ENCODE peak calls at places on chromosomes 11 and 22, in four cellular contexts. One of them, this sample, is unnamed.

GRCh38 chr11:10108901-10109665 is 184.9 kb downstream of the SBF2 start:
- DNase-seq in head of caudate nucleus: no peak
- DNase-seq in T-helper 9 cell: no peak
- DNase-seq in tibial nerve: no peak
- DNase-seq in this sample: no peak

GRCh38 chr11:125797641-125798040 is 9.7 kb downstream of the PATE3 start:
- DNase-seq in head of caudate nucleus: no peak
- DNase-seq in T-helper 9 cell: no peak
- DNase-seq in tibial nerve: no peak
- DNase-seq in this sample: no peak

GRCh38 chr11:86145439-86146156 is 76.7 kb upstream of the PICALM start:
- DNase-seq in head of caudate nucleus: no peak
- DNase-seq in T-helper 9 cell: no peak
- DNase-seq in tibial nerve: no peak
- DNase-seq in this sample: no peak

GRCh38 chr11:79150966-79151365 is 289.9 kb downstream of the TENM4 start:
- DNase-seq in head of caudate nucleus: no peak
- DNase-seq in T-helper 9 cell: no peak
- DNase-seq in tibial nerve: no peak
- DNase-seq in this sample: no peak

GRCh38 chr22:26610983-26611382 is 6.8 kb downstream of the CRYBB1 start:
- DNase-seq in head of caudate nucleus: no peak
- DNase-seq in T-helper 9 cell: no peak
- DNase-seq in tibial nerve: no peak
- DNase-seq in this sample: no peak

GRCh38 chr11:70468256-70469230 is 70.2 kb downstream of the CTTN start:
- DNase-seq in head of caudate nucleus: no peak
- DNase-seq in T-helper 9 cell: no peak
- DNase-seq in tibial nerve: no peak
- DNase-seq in this sample: no peak

GRCh38 chr11:32830413-32830738 is 649 bp downstream of the PRRG4 start:
- DNase-seq in head of caudate nucleus: no peak
- DNase-seq in T-helper 9 cell: no peak
- DNase-seq in tibial nerve: no peak
- DNase-seq in this sample: no peak

GRCh38 chr11:67468056-67468455 is 995 bp downstream of the TMEM134 start:
- DNase-seq in head of caudate nucleus: peak
- DNase-seq in T-helper 9 cell: no peak
- DNase-seq in tibial nerve: no peak
- DNase-seq in this sample: no peak

GRCh38 chr11:47468598-47469214 is 19.8 kb upstream of the RAPSN start:
- DNase-seq in head of caudate nucleus: no peak
- DNase-seq in T-helper 9 cell: no peak
- DNase-seq in tibial nerve: no peak
- DNase-seq in this sample: no peak

This sample was measured in midbrain.